ENCODE peak calls at places on chromosomes 7 and 10, in nine cellular contexts. One of them, this sample, is unnamed.

GRCh38 chr7:72751978-72752377 is 76.0 kb downstream of the TYW1B start:
- DNase-seq in psoas muscle: no peak
- DNase-seq in cardiac fibroblast: peak
- DNase-seq in upper lobe of right lung: no peak
- DNase-seq in lower lobe of right lung: no peak
- DNase-seq in Peyer's patch: no peak
- DNase-seq in heart right ventricle: no peak
- DNase-seq in fibroblast of mammary gland: no peak
- DNase-seq in AG04450: no peak
- DNase-seq in this sample: no peak

GRCh38 chr7:70353310-70353947 is 755.2 kb downstream of the AUTS2 start:
- DNase-seq in psoas muscle: no peak
- DNase-seq in cardiac fibroblast: no peak
- DNase-seq in upper lobe of right lung: no peak
- DNase-seq in lower lobe of right lung: no peak
- DNase-seq in Peyer's patch: no peak
- DNase-seq in heart right ventricle: no peak
- DNase-seq in fibroblast of mammary gland: peak
- DNase-seq in AG04450: no peak
- DNase-seq in this sample: peak

GRCh38 chr10:71836594-71836970 is 14.5 kb downstream of the PSAP start:
- DNase-seq in psoas muscle: no peak
- DNase-seq in cardiac fibroblast: peak
- DNase-seq in upper lobe of right lung: no peak
- DNase-seq in lower lobe of right lung: no peak
- DNase-seq in Peyer's patch: no peak
- DNase-seq in heart right ventricle: no peak
- DNase-seq in fibroblast of mammary gland: no peak
- DNase-seq in AG04450: no peak
- DNase-seq in this sample: peak

GRCh38 chr10:97463363-97464132 is 17.6 kb downstream of the ZDHHC16 start:
- DNase-seq in psoas muscle: no peak
- DNase-seq in cardiac fibroblast: peak
- DNase-seq in upper lobe of right lung: no peak
- DNase-seq in lower lobe of right lung: no peak
- DNase-seq in Peyer's patch: no peak
- DNase-seq in heart right ventricle: no peak
- DNase-seq in fibroblast of mammary gland: peak
- DNase-seq in AG04450: no peak
- DNase-seq in this sample: peak

GRCh38 chr7:144019457-144019856 is 19.3 kb downstream of the OR6B1 start:
- DNase-seq in psoas muscle: no peak
- DNase-seq in cardiac fibroblast: peak
- DNase-seq in upper lobe of right lung: no peak
- DNase-seq in lower lobe of right lung: no peak
- DNase-seq in Peyer's patch: no peak
- DNase-seq in heart right ventricle: no peak
- DNase-seq in fibroblast of mammary gland: peak
- DNase-seq in AG04450: peak
- DNase-seq in this sample: peak

GRCh38 chr10:116120688-116121087 is 152.3 kb downstream of the GFRA1 start:
- DNase-seq in psoas muscle: no peak
- DNase-seq in cardiac fibroblast: no peak
- DNase-seq in upper lobe of right lung: no peak
- DNase-seq in lower lobe of right lung: no peak
- DNase-seq in Peyer's patch: no peak
- DNase-seq in heart right ventricle: no peak
- DNase-seq in fibroblast of mammary gland: no peak
- DNase-seq in AG04450: no peak
- DNase-seq in this sample: no peak

GRCh38 chr10:122363311-122363710 is 11.2 kb upstream of the PLEKHA1 start:
- DNase-seq in psoas muscle: no peak
- DNase-seq in cardiac fibroblast: no peak
- DNase-seq in upper lobe of right lung: no peak
- DNase-seq in lower lobe of right lung: no peak
- DNase-seq in Peyer's patch: no peak
- DNase-seq in heart right ventricle: no peak
- DNase-seq in fibroblast of mammary gland: no peak
- DNase-seq in AG04450: no peak
- DNase-seq in this sample: no peak

GRCh38 chr7:101240226-101241014 is 2.8 kb upstream of the CLDN15 start:
- DNase-seq in psoas muscle: no peak
- DNase-seq in cardiac fibroblast: no peak
- DNase-seq in upper lobe of right lung: no peak
- DNase-seq in lower lobe of right lung: no peak
- DNase-seq in Peyer's patch: no peak
- DNase-seq in heart right ventricle: no peak
- DNase-seq in fibroblast of mammary gland: peak
- DNase-seq in AG04450: no peak
- DNase-seq in this sample: no peak

GRCh38 chr10:79123547-79123963 is 54.8 kb downstream of the ZMIZ1 start:
- DNase-seq in psoas muscle: no peak
- DNase-seq in cardiac fibroblast: no peak
- DNase-seq in upper lobe of right lung: no peak
- DNase-seq in lower lobe of right lung: no peak
- DNase-seq in Peyer's patch: no peak
- DNase-seq in heart right ventricle: no peak
- DNase-seq in fibroblast of mammary gland: no peak
- DNase-seq in AG04450: no peak
- DNase-seq in this sample: peak

GRCh38 chr7:94195201-94195600 is 191.0 kb upstream of the BET1 start:
- DNase-seq in psoas muscle: no peak
- DNase-seq in cardiac fibroblast: no peak
- DNase-seq in upper lobe of right lung: no peak
- DNase-seq in lower lobe of right lung: no peak
- DNase-seq in Peyer's patch: no peak
- DNase-seq in heart right ventricle: no peak
- DNase-seq in fibroblast of mammary gland: peak
- DNase-seq in AG04450: no peak
- DNase-seq in this sample: peak

GRCh38 chr7:78578701-78579100 is 780.1 kb downstream of the PHTF2 start:
- DNase-seq in psoas muscle: no peak
- DNase-seq in cardiac fibroblast: no peak
- DNase-seq in upper lobe of right lung: no peak
- DNase-seq in lower lobe of right lung: no peak
- DNase-seq in Peyer's patch: no peak
- DNase-seq in heart right ventricle: no peak
- DNase-seq in fibroblast of mammary gland: no peak
- DNase-seq in AG04450: no peak
- DNase-seq in this sample: no peak

GRCh38 chr7:78828317-78828716 is 625.1 kb downstream of the MAGI2 start:
- DNase-seq in psoas muscle: no peak
- DNase-seq in cardiac fibroblast: no peak
- DNase-seq in upper lobe of right lung: no peak
- DNase-seq in lower lobe of right lung: no peak
- DNase-seq in Peyer's patch: no peak
- DNase-seq in heart right ventricle: no peak
- DNase-seq in fibroblast of mammary gland: no peak
- DNase-seq in AG04450: no peak
- DNase-seq in this sample: no peak

DNA sequence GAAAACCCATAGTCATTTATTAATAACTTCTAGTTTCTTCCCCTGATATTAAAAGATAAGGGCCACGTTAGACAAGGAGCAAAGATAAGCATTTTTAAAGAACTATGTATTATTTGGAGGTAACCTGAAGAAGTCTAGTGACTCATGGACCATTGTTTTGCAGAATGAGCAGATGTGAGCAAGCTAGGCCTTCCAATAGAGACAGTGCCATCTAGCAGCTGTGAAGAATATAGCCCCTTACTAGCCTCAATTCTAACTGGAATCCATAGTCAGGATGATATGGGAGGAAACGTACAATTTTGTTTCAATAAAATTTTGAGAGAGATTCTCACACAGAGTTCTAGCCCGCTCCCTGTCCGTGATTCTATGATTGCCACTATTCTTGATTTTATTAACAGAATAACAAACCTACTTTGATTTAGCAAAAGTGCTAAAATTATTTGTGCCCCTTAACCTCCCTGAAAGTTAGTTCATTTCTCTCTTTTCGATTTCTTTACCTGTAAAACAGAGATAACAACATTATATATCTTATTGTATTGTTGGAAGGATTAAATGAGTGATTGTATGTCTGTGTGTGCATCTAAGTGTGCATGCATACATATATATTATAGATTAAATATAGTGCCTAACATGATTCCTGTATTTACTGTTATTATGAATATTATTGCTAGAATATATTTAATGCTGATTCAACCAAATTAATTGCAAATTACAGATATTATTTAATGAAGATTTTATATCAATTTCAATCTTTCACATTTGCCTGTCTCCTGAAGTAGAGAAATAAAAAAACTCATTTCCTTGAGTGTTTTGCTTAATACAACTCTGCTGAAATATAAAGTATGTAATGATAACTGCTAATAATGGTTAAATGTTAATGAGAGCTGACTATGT is 22.7 kb downstream of the FAM237B start:
- DNase-seq in psoas muscle: no peak
- DNase-seq in cardiac fibroblast: peak
- DNase-seq in upper lobe of right lung: no peak
- DNase-seq in lower lobe of right lung: no peak
- DNase-seq in Peyer's patch: no peak
- DNase-seq in heart right ventricle: no peak
- DNase-seq in fibroblast of mammary gland: peak
- DNase-seq in AG04450: peak
- DNase-seq in this sample: peak
- TF ChIP-seq CTCF in psoas muscle: peak
- TF ChIP-seq CTCF in cardiac fibroblast: peak
- TF ChIP-seq CTCF in upper lobe of right lung: peak
- TF ChIP-seq CTCF in lower lobe of right lung: peak
- TF ChIP-seq CTCF in Peyer's patch: peak
- TF ChIP-seq CTCF in heart right ventricle: peak
- TF ChIP-seq CTCF in fibroblast of mammary gland: peak
- TF ChIP-seq CTCF in AG04450: peak
- TF ChIP-seq CTCF in this sample: peak

DNA sequence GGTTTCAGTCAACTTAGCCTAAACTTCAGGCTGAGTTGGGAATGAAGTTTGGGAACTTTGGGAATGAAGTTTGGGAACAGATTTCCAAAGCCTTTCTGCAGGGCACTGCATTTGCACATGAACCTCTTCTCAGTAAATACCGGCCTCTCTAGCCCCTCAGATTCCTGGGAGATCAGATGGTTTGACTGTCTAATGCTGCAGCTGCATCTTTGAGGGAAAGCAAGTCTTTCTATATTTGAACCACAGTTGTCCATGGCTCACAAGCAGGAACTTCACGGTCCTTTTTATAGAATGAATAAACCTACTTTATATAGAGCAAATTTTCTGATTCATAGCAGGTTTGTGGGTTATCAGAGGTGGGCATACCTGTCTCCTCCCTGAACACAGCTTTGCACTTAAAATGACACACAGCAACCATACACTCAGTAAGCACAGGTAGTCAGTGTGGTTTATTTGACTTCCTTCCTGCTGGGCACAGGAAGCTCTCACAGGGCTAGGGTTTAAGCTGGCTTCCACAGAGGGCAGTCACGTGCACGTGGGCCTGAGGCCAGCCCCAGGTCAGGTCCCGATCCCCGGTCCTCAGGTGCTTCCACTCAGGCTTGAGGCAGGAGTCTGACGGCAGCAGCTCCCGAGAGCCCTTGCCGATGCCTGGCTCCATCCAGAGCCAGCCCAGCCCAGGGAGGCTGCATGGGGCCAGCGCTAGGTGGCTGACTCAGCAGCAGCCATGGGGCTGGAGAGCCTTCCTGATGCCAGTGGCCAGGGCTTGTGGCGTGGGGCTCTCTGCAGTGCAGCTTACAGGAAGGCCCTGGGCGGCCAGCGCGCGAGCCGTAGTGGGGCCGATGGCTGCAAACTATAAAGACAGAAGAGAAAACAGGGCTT is 12.8 kb upstream of the MMP21 start:
- DNase-seq in psoas muscle: no peak
- DNase-seq in cardiac fibroblast: no peak
- DNase-seq in upper lobe of right lung: no peak
- DNase-seq in lower lobe of right lung: no peak
- DNase-seq in Peyer's patch: no peak
- DNase-seq in heart right ventricle: no peak
- DNase-seq in fibroblast of mammary gland: no peak
- DNase-seq in AG04450: no peak
- DNase-seq in this sample: no peak
- H3K4me3 ChIP-seq in psoas muscle: no peak
- H3K4me3 ChIP-seq in cardiac fibroblast: no peak
- H3K4me3 ChIP-seq in upper lobe of right lung: no peak
- H3K4me3 ChIP-seq in lower lobe of right lung: no peak
- H3K4me3 ChIP-seq in Peyer's patch: no peak
- H3K4me3 ChIP-seq in heart right ventricle: no peak
- H3K4me3 ChIP-seq in fibroblast of mammary gland: no peak
- H3K4me3 ChIP-seq in AG04450: no peak
- H3K4me3 ChIP-seq in this sample: no peak

DNA sequence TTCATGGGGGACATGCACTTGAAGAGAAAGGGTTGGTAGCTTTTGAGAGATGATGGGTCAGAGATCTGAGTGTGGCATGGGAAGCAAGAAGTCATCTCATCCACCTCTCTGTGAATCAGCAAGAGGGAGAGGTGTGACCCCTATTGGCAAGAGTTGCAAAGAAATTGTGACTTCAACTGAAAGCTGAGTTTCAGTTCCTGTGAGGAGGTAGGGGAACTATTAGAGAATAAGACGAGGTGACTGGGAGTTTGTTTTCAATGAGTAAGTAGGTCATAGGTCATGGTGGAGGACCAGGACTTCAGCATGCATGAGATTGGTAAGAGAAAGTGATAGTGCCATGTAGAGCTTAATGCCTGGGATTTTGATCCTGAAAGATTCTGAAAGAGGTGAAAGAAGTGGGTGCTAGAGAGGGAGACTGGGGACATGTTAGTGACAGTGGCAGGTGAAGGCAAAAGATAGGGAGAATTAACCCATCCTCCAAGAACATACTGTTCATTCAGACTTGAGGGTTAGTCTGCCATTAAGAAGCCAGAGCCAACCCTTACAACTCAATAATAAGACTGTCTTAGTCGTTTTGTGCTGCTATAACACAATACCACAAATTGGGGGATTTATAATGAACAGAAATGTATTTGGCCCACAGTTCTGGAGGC is 75.5 kb upstream of the CAPZA2 start:
- DNase-seq in psoas muscle: no peak
- DNase-seq in cardiac fibroblast: peak
- DNase-seq in upper lobe of right lung: no peak
- DNase-seq in lower lobe of right lung: no peak
- DNase-seq in Peyer's patch: no peak
- DNase-seq in heart right ventricle: no peak
- DNase-seq in fibroblast of mammary gland: peak
- DNase-seq in AG04450: no peak
- DNase-seq in this sample: no peak
- TF ChIP-seq CTCF in psoas muscle: peak
- TF ChIP-seq CTCF in cardiac fibroblast: peak
- TF ChIP-seq CTCF in upper lobe of right lung: peak
- TF ChIP-seq CTCF in lower lobe of right lung: peak
- TF ChIP-seq CTCF in Peyer's patch: peak
- TF ChIP-seq CTCF in heart right ventricle: peak
- TF ChIP-seq CTCF in fibroblast of mammary gland: peak
- TF ChIP-seq CTCF in AG04450: peak
- TF ChIP-seq CTCF in this sample: peak

DNA sequence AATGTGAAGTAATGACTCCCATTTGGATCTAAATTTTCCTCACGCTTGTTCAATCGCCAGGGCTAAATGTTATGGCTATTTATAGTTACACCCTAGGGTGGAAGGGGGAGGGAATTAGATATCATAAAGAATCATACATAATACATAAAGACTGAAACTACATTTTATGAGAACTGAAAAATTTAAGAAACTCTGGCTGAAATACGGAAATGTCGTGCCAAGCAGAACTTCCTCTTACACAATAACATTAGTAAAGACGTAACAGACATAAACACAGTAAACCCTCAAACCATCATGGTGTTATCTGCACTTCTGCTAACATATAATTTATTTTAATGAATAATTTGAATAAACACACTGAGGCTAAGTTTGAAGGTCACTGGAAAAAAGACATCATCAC is 327.4 kb upstream of the PHF14 start:
- DNase-seq in psoas muscle: no peak
- DNase-seq in cardiac fibroblast: no peak
- DNase-seq in upper lobe of right lung: no peak
- DNase-seq in lower lobe of right lung: no peak
- DNase-seq in Peyer's patch: no peak
- DNase-seq in heart right ventricle: no peak
- DNase-seq in fibroblast of mammary gland: no peak
- DNase-seq in AG04450: no peak
- DNase-seq in this sample: no peak
- H3K4me3 ChIP-seq in psoas muscle: no peak
- H3K4me3 ChIP-seq in cardiac fibroblast: no peak
- H3K4me3 ChIP-seq in upper lobe of right lung: no peak
- H3K4me3 ChIP-seq in lower lobe of right lung: no peak
- H3K4me3 ChIP-seq in Peyer's patch: no peak
- H3K4me3 ChIP-seq in heart right ventricle: no peak
- H3K4me3 ChIP-seq in fibroblast of mammary gland: no peak
- H3K4me3 ChIP-seq in AG04450: no peak
- H3K4me3 ChIP-seq in this sample: no peak